ENCODE peak calls at places on chromosomes 5 and 9, in eight cellular contexts. V is endodermal cell, L is ovary, W is cardiac muscle cell, C is AG10803, Y is left ventricle myocardium inferior, G is A549, N is epithelial cell of esophagus. J is an unnamed sample.

GRCh38 chr5:19018822-19019221 is 969.2 kb downstream of the CDH18 start:
- DNase-seq in Y (no peak), V (peak), W (no peak), L (no peak), N (peak), C (no peak), G (no peak), J (no peak)

GRCh38 chr5:32597046-32597629 is 11.8 kb downstream of the SUB1 start:
- DNase-seq in L (no peak), Y (no peak), C (no peak), W (no peak), G (no peak), N (no peak), V (no peak), J (no peak)

GRCh38 chr5:52989025-52989780 is at the start of gene ITGA2:
- DNase-seq in G (peak), C (peak), Y (peak), N (peak), W (peak), L (peak), V (peak), J (peak)

GRCh38 chr9:72856985-72857631 is 95.7 kb downstream of the ALDH1A1 start:
- DNase-seq in V (peak), C (peak), N (peak), W (peak), Y (no peak), L (peak), G (peak), J (peak)

GRCh38 chr9:78218890-78219289 is 17.0 kb upstream of the CEP78 start:
- DNase-seq in G (no peak), L (no peak), C (no peak), V (no peak), W (no peak), N (peak), Y (no peak), J (no peak)

GRCh38 chr9:130895481-130896232 is 955 bp downstream of the QRFP start:
- DNase-seq in V (peak), W (peak), N (no peak), C (no peak), Y (no peak), G (no peak), L (no peak), J (no peak)

GRCh38 chr5:151153300-151153699 is 4.3 kb downstream of the ANXA6 start:
- DNase-seq in Y (no peak), N (no peak), W (no peak), C (no peak), G (no peak), L (no peak), V (no peak), J (no peak)

GRCh38 chr5:148998174-148998797 is 64.6 kb downstream of the SH3TC2 start:
- DNase-seq in Y (no peak), G (peak), V (peak), L (no peak), W (peak), C (peak), N (peak), J (peak)

GRCh38 chr9:94705162-94705712 is 21.3 kb upstream of the AOPEP start:
- DNase-seq in C (no peak), N (no peak), G (no peak), V (no peak), W (no peak), L (no peak), Y (no peak), J (no peak)

GRCh38 chr9:100324594-100325200 is 28.0 kb downstream of the TEX10 start:
- DNase-seq in V (no peak), C (peak), G (peak), L (no peak), Y (no peak), W (peak), N (peak), J (no peak)
- TF ChIP-seq CTCF in V (peak), C (peak), G (peak), L (peak), Y (peak), W (peak), N (no peak), J (peak)

DNA sequence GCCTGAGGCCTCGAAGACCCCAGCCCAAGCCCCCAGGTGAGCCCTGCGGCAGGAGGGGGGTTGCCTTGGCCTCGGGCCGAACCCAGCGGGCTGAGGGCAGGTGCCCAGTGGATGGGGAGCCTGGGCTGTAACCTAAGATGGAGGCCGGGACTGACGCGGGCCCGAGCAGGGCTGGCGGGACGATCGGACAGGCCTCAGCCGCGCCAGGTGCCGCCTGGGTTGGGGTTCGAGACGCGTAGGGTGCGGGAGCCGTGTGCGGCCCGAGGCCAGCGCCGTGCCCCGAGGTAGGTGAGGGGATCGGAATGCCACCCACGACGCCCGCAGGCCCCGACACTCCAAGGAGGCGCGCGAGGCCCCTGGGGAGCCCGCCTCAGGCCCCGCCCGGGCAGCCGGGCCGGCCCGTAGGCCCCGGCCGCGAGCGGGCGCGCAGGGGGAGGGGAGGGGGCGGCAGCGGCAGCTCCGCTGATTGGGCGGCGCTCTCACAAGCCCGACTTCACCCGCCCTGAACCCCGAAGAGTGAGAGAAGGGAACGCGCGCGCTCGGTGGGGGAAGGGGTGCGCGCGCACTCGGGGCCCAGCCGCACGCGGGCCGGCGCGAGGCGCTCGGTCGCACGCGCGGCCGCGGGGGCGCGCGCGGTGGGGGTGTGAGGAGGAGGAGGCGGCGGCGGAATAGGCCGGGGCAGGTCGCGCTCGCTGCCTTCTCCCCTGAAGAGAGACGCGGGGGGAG is at the start of gene NSD1:
- DNase-seq in W (peak), C (peak), G (peak), N (peak), L (peak), Y (peak), V (peak), J (peak)
- TF ChIP-seq CTCF in W (no peak), C (no peak), G (no peak), N (no peak), L (no peak), Y (no peak), V (no peak), J (no peak)

DNA sequence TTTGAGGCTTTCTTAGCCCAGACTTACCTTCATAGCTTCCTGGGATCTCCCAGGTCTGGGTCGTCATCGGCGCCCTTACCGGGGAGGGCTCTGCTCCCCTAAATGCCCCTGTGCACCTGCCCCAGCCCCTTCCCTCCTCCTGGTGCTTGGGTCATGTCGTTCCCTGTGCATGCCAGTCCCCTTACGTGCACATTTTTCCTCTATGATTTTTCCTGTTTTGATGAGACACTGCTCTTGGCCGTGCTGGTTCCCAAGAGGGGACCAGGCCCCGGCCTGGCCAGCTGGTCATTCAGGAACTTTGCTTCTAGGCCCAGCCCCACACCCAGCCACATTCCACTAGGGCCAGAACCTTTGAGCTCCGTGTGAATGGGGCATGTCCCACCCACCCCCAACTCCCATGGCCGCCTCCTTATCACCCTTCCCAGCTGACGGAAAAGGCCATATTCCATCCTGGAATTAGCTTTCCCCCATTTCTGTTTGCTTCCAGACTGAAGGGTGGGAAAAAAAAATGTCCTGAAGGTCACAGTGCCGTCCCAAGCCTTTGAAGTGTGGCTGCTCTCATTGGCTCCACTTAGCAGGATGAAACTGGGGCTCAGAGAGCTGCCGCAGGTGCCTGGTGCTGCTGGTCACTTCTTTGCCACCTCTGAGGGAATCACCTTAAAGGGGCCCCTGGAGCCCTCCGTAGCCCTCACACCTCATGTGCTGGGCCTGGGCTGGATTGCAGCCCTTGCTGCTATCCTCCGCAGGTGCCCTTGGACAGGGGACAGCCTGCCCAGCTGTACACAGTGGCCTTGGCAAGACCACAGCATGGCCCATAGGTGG is 25.1 kb downstream of the ERGIC1 start:
- DNase-seq in L (no peak), Y (peak), W (peak), C (peak), N (no peak), V (no peak), G (peak), J (no peak)
- TF ChIP-seq CTCF in L (no peak), Y (no peak), W (no peak), C (no peak), N (no peak), V (no peak), G (no peak), J (no peak)

DNA sequence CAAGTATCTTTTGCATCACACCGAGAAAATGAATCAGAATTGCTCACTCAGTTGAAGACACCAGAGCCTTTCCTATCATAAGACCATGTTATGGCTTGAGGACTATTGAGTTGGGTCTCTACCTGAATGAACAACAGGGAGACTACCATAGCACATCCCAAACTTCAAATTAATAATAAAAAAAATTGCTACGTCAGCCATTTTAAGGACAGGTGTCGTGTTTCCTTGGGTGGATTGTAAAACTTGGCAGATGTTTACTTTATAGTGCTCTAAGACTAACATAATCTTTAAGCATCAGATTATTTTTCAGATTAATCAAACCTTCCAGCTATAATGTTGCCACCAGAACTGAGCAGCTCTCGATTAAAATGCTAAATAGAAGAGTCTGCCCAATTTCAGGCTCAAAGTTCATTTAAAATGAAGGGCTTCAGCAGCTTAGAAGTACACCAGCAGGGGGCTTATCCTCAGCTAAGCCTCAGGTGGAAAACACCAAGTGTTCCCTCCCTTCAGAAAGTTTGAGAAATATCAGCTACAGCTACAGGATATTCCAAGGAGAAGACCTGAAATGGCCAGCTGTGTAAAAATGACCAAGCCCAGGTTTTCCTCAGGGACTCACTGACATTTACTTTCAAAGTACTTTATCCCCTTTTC is 395.5 kb downstream of the DTWD2 start:
- DNase-seq in G (no peak), L (no peak), N (no peak), Y (no peak), V (no peak), C (no peak), W (no peak), J (no peak)
- TF ChIP-seq CTCF in G (no peak), L (no peak), N (no peak), Y (peak), V (peak), C (no peak), W (no peak), J (peak)

GRCh38 chr9:6671416-6671815 is 25.9 kb upstream of the GLDC start:
- DNase-seq in L (no peak), N (no peak), W (no peak), C (no peak), Y (no peak), G (no peak), V (no peak), J (no peak)

GRCh38 chr9:6667080-6667479 is 21.6 kb upstream of the GLDC start:
- DNase-seq in W (no peak), G (no peak), Y (no peak), L (no peak), V (no peak), C (no peak), N (no peak), J (no peak)

GRCh38 chr9:6667633-6668280 is 22.2 kb upstream of the GLDC start:
- DNase-seq in Y (no peak), C (peak), G (peak), L (no peak), W (peak), N (peak), V (peak), J (no peak)

GRCh38 chr9:6672118-6672517 is 26.6 kb upstream of the GLDC start:
- DNase-seq in G (no peak), N (no peak), W (no peak), L (no peak), C (no peak), V (no peak), Y (no peak), J (no peak)

DNA sequence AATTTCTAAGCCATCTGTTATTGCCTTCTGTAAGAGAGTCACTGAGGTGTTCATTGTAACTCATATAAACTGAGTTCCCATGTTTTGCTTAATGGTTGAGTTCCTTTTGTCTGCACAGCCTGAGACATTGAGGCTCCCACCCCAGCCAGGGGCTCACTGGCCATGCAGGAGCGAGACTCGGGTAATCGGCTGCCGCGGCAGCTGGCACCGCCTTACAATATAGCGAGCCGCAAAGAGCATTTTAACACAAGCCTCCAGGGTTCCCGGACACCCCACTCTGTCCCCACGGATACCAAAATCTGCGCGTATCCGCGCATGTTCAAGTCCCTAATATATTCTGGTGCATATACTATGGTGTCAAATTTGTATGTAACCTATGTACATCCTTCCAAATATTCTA is 24.4 kb upstream of the GLDC start:
- DNase-seq in W (no peak), G (no peak), Y (no peak), V (no peak), N (no peak), C (no peak), L (no peak), J (no peak)
- TF ChIP-seq CTCF in W (no peak), G (no peak), Y (no peak), V (no peak), N (no peak), C (no peak), L (no peak), J (no peak)

GRCh38 chr5:141519605-141520288 is 30.9 kb downstream of the PCDHGC5 start:
- DNase-seq in N (peak), W (no peak), G (no peak), C (no peak), L (no peak), Y (no peak), V (no peak), J (no peak)

GRCh38 chr5:141521244-141521781 is 32.4 kb downstream of the PCDHGC5 start:
- DNase-seq in V (no peak), L (no peak), C (peak), Y (no peak), N (peak), G (peak), W (peak), J (no peak)

GRCh38 chr5:141523991-141524390 is 35.1 kb downstream of the PCDHGC5 start:
- DNase-seq in G (no peak), Y (no peak), W (no peak), V (no peak), N (no peak), L (no peak), C (no peak), J (no peak)

GRCh38 chr5:141524604-141525597 is 36.0 kb downstream of the PCDHGC5 start:
- DNase-seq in C (peak), W (peak), V (peak), N (peak), L (peak), G (peak), Y (peak), J (peak)

GRCh38 chr5:141522301-141522700 is 33.4 kb downstream of the PCDHGC5 start:
- DNase-seq in Y (no peak), C (no peak), V (no peak), W (no peak), L (no peak), G (no peak), N (no peak), J (no peak)
- TF ChIP-seq CTCF in Y (no peak), C (no peak), V (no peak), W (no peak), L (no peak), G (no peak), N (no peak), J (no peak)

GRCh38 chr5:175696139-175696854 is 38.4 kb downstream of the HRH2 start:
- DNase-seq in L (no peak), Y (peak), C (no peak), W (peak), V (peak), G (peak), N (no peak), J (peak)
- TF ChIP-seq CTCF in L (no peak), Y (peak), C (no peak), W (peak), V (peak), G (peak), N (no peak), J (peak)

GRCh38 chr5:139268364-139269202 is 25.0 kb upstream of the MATR3 start:
- DNase-seq in W (no peak), V (no peak), G (no peak), L (no peak), N (no peak), Y (no peak), C (no peak), J (no peak)
- TF ChIP-seq CTCF in W (no peak), V (peak), G (no peak), L (no peak), N (peak), Y (peak), C (peak), J (no peak)

DNA sequence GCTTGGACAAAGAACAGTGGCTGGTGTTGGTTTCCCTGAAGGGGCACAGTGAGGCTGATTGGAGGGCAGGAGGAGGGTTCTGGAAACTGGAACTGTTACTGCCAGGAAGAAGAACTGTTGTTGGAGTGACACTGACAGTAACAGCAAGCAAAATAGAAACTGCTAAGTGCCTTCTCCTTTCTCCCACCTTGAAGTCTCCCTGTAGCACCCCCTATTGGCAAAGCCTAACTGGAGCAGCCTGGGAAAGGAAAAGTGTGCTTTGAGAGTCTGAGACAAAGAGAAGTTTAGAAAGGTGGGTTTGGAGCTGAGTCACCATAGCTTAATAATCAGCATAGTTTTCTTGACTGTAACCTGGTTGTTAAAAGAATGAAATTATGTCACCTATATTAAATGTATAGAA is 2.5 kb upstream of the TMEM174 start:
- DNase-seq in W (peak), L (no peak), Y (no peak), G (no peak), C (no peak), V (peak), N (peak), J (no peak)
- TF ChIP-seq CTCF in W (peak), L (no peak), Y (peak), G (no peak), C (peak), V (peak), N (peak), J (peak)

DNA sequence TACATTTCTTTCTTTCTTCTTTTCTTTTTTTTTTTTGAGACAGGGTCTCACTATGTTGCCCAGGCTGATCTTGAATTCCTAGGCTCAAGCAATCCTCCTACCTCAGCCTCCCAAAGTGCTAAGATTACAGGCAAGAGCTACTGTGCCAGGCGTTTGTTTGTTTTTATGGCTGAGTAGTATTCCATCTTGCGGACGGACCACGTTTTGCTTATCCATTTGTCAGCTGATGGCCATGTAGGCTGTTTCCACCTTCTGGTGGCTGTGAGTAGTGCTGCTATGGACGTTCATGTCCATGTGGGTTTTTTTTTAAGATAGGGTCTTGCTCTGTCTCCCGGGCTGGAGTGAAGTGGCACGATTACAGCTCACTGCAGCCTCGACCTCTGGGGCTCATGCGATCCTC is 2.5 kb downstream of the DOK3 start:
- DNase-seq in L (no peak), W (no peak), C (no peak), Y (no peak), V (no peak), N (peak), G (no peak), J (no peak)
- TF ChIP-seq CTCF in L (no peak), W (no peak), C (peak), Y (no peak), V (peak), N (peak), G (peak), J (peak)